ENCODE peak calls at places on chromosomes 5 and 9, in eight cellular contexts. One of them, this sample, is unnamed.
A peak's percentile ranks its signal among the peaks of the same experiment; 100 is the strongest.

GRCh38 chr5:170429014-170429413 is 39.8 kb upstream of the KCNMB1 start:
- DNase-seq in cardiac fibroblast: peak; percentile 11
- DNase-seq in cardiac muscle cell: no peak
- DNase-seq in IMR-90: no peak
- DNase-seq in neural progenitor cell: peak; percentile 31
- DNase-seq in ovary: no peak
- DNase-seq in fibroblast of mammary gland: peak; percentile 29
- DNase-seq in tibial nerve: no peak
- DNase-seq in this sample: peak; percentile 13

GRCh38 chr5:137316346-137316736 is 182.8 kb downstream of the SPOCK1 start:
- DNase-seq in cardiac muscle cell: no peak
- DNase-seq in tibial nerve: no peak
- DNase-seq in IMR-90: peak; percentile 25
- DNase-seq in fibroblast of mammary gland: peak; percentile 62
- DNase-seq in ovary: no peak
- DNase-seq in neural progenitor cell: no peak
- DNase-seq in cardiac fibroblast: peak; percentile 64
- DNase-seq in this sample: peak; percentile 41

GRCh38 chr5:151257731-151258715 is 5.0 kb downstream of the GM2A start:
- DNase-seq in cardiac fibroblast: no peak
- DNase-seq in ovary: no peak
- DNase-seq in fibroblast of mammary gland: peak; percentile 12
- DNase-seq in cardiac muscle cell: no peak
- DNase-seq in tibial nerve: no peak
- DNase-seq in IMR-90: peak; percentile 19
- DNase-seq in neural progenitor cell: no peak
- DNase-seq in this sample: peak; percentile 13

GRCh38 chr5:56327810-56328209 is 94.7 kb upstream of the ANKRD55 start:
- DNase-seq in cardiac muscle cell: peak; percentile 30
- DNase-seq in fibroblast of mammary gland: no peak
- DNase-seq in IMR-90: no peak
- DNase-seq in cardiac fibroblast: no peak
- DNase-seq in ovary: no peak
- DNase-seq in tibial nerve: no peak
- DNase-seq in neural progenitor cell: no peak
- DNase-seq in this sample: no peak

GRCh38 chr9:82923410-82924242 is 139.3 kb downstream of the RASEF start:
- DNase-seq in IMR-90: no peak
- DNase-seq in cardiac muscle cell: no peak
- DNase-seq in fibroblast of mammary gland: no peak
- DNase-seq in tibial nerve: no peak
- DNase-seq in cardiac fibroblast: no peak
- DNase-seq in ovary: no peak
- DNase-seq in neural progenitor cell: peak; percentile 43
- DNase-seq in this sample: no peak

GRCh38 chr9:96554326-96554725 is 65.3 kb downstream of the CDC14B start:
- DNase-seq in cardiac muscle cell: no peak
- DNase-seq in fibroblast of mammary gland: peak; percentile 62
- DNase-seq in IMR-90: peak; percentile 43
- DNase-seq in ovary: no peak
- DNase-seq in tibial nerve: no peak
- DNase-seq in cardiac fibroblast: peak; percentile 23
- DNase-seq in neural progenitor cell: no peak
- DNase-seq in this sample: no peak

GRCh38 chr5:174323878-174324281 is 278.4 kb downstream of the NSG2 start:
- DNase-seq in tibial nerve: no peak
- DNase-seq in neural progenitor cell: peak; percentile 89
- DNase-seq in ovary: no peak
- DNase-seq in cardiac muscle cell: peak; percentile 72
- DNase-seq in cardiac fibroblast: peak; percentile 41
- DNase-seq in IMR-90: peak; percentile 58
- DNase-seq in fibroblast of mammary gland: peak; percentile 42
- DNase-seq in this sample: peak; percentile 45

GRCh38 chr9:17322882-17323864 is 188.3 kb downstream of the CNTLN start:
- DNase-seq in IMR-90: no peak
- DNase-seq in fibroblast of mammary gland: no peak
- DNase-seq in cardiac fibroblast: no peak
- DNase-seq in neural progenitor cell: no peak
- DNase-seq in ovary: no peak
- DNase-seq in tibial nerve: no peak
- DNase-seq in cardiac muscle cell: no peak
- DNase-seq in this sample: no peak

GRCh38 chr9:127809562-127810377 is 7.1 kb downstream of the FPGS start:
- DNase-seq in IMR-90: no peak
- DNase-seq in cardiac fibroblast: peak; percentile 68
- DNase-seq in tibial nerve: no peak
- DNase-seq in fibroblast of mammary gland: no peak
- DNase-seq in neural progenitor cell: peak; percentile 87
- DNase-seq in cardiac muscle cell: peak; percentile 82
- DNase-seq in ovary: peak; percentile 56
- DNase-seq in this sample: no peak

GRCh38 chr5:17094830-17095229 is 122.6 kb upstream of the BASP1 start:
- DNase-seq in cardiac fibroblast: peak; percentile 47
- DNase-seq in cardiac muscle cell: no peak
- DNase-seq in IMR-90: peak; percentile 28
- DNase-seq in fibroblast of mammary gland: peak; percentile 47
- DNase-seq in ovary: no peak
- DNase-seq in neural progenitor cell: no peak
- DNase-seq in tibial nerve: no peak
- DNase-seq in this sample: peak; percentile 26

GRCh38 chr9:124017064-124017928 is 5.7 kb downstream of the LHX2 start:
- DNase-seq in cardiac muscle cell: no peak
- DNase-seq in fibroblast of mammary gland: no peak
- DNase-seq in ovary: no peak
- DNase-seq in IMR-90: no peak
- DNase-seq in cardiac fibroblast: no peak
- DNase-seq in tibial nerve: no peak
- DNase-seq in neural progenitor cell: peak; percentile 69
- DNase-seq in this sample: no peak

GRCh38 chr5:94361161-94361560 is 257.2 kb downstream of the KIAA0825 start:
- DNase-seq in cardiac muscle cell: no peak
- DNase-seq in cardiac fibroblast: no peak
- DNase-seq in fibroblast of mammary gland: peak; percentile 54
- DNase-seq in tibial nerve: no peak
- DNase-seq in neural progenitor cell: no peak
- DNase-seq in IMR-90: no peak
- DNase-seq in ovary: no peak
- DNase-seq in this sample: no peak

GRCh38 chr5:62354028-62354874 is 48.2 kb downstream of the KIF2A start:
- DNase-seq in tibial nerve: peak; percentile 92
- DNase-seq in ovary: no peak
- DNase-seq in IMR-90: peak; percentile 65
- DNase-seq in cardiac fibroblast: peak; percentile 73
- DNase-seq in fibroblast of mammary gland: peak; percentile 70
- DNase-seq in neural progenitor cell: peak; percentile 44
- DNase-seq in cardiac muscle cell: peak; percentile 60
- DNase-seq in this sample: peak; percentile 76

GRCh38 chr5:111453747-111454146 is 58.6 kb downstream of the STARD4 start:
- DNase-seq in ovary: no peak
- DNase-seq in tibial nerve: no peak
- DNase-seq in IMR-90: peak; percentile 74
- DNase-seq in cardiac fibroblast: peak; percentile 11
- DNase-seq in neural progenitor cell: no peak
- DNase-seq in cardiac muscle cell: no peak
- DNase-seq in fibroblast of mammary gland: peak; percentile 56
- DNase-seq in this sample: peak; percentile 15

GRCh38 chr9:38681747-38682227 is 38.1 kb downstream of the FAM240B start:
- DNase-seq in tibial nerve: no peak
- DNase-seq in fibroblast of mammary gland: peak; percentile 50
- DNase-seq in IMR-90: peak; percentile 24
- DNase-seq in neural progenitor cell: no peak
- DNase-seq in cardiac muscle cell: no peak
- DNase-seq in cardiac fibroblast: peak; percentile 63
- DNase-seq in ovary: no peak
- DNase-seq in this sample: peak; percentile 85

GRCh38 chr5:124979174-124979573 is 232.7 kb upstream of the ZNF608 start:
- DNase-seq in IMR-90: peak; percentile 24
- DNase-seq in cardiac muscle cell: peak; percentile 43
- DNase-seq in neural progenitor cell: peak; percentile 60
- DNase-seq in tibial nerve: no peak
- DNase-seq in cardiac fibroblast: no peak
- DNase-seq in ovary: no peak
- DNase-seq in fibroblast of mammary gland: no peak
- DNase-seq in this sample: no peak

GRCh38 chr5:136901-137300 is 44.9 kb downstream of the PLEKHG4B start:
- DNase-seq in fibroblast of mammary gland: no peak
- DNase-seq in cardiac fibroblast: no peak
- DNase-seq in IMR-90: no peak
- DNase-seq in tibial nerve: no peak
- DNase-seq in cardiac muscle cell: no peak
- DNase-seq in ovary: no peak
- DNase-seq in neural progenitor cell: no peak
- DNase-seq in this sample: no peak
- TF ChIP-seq CTCF in fibroblast of mammary gland: peak; percentile 7
- TF ChIP-seq CTCF in cardiac fibroblast: no peak
- TF ChIP-seq CTCF in IMR-90: no peak
- TF ChIP-seq CTCF in tibial nerve: no peak
- TF ChIP-seq CTCF in cardiac muscle cell: no peak
- TF ChIP-seq CTCF in ovary: no peak
- TF ChIP-seq CTCF in neural progenitor cell: no peak
- TF ChIP-seq CTCF in this sample: no peak

GRCh38 chr9:98231770-98232478 is 23.5 kb downstream of the TBC1D2 start:
- DNase-seq in IMR-90: peak; percentile 95
- DNase-seq in cardiac muscle cell: no peak
- DNase-seq in cardiac fibroblast: peak; percentile 91
- DNase-seq in tibial nerve: no peak
- DNase-seq in neural progenitor cell: no peak
- DNase-seq in fibroblast of mammary gland: peak; percentile 91
- DNase-seq in ovary: no peak
- DNase-seq in this sample: peak; percentile 90

GRCh38 chr9:98235126-98235525 is 20.3 kb downstream of the TBC1D2 start:
- DNase-seq in ovary: no peak
- DNase-seq in fibroblast of mammary gland: no peak
- DNase-seq in cardiac muscle cell: no peak
- DNase-seq in IMR-90: peak; percentile 58
- DNase-seq in tibial nerve: no peak
- DNase-seq in cardiac fibroblast: no peak
- DNase-seq in neural progenitor cell: no peak
- DNase-seq in this sample: no peak

GRCh38 chr9:98236881-98237487 is 18.5 kb downstream of the TBC1D2 start:
- DNase-seq in cardiac fibroblast: no peak
- DNase-seq in neural progenitor cell: no peak
- DNase-seq in IMR-90: no peak
- DNase-seq in tibial nerve: no peak
- DNase-seq in fibroblast of mammary gland: no peak
- DNase-seq in cardiac muscle cell: no peak
- DNase-seq in ovary: no peak
- DNase-seq in this sample: no peak

GRCh38 chr9:98232926-98233325 is 22.5 kb downstream of the TBC1D2 start:
- DNase-seq in fibroblast of mammary gland: no peak
- DNase-seq in ovary: no peak
- DNase-seq in tibial nerve: no peak
- DNase-seq in cardiac muscle cell: no peak
- DNase-seq in IMR-90: no peak
- DNase-seq in cardiac fibroblast: no peak
- DNase-seq in neural progenitor cell: no peak
- DNase-seq in this sample: no peak

DNA sequence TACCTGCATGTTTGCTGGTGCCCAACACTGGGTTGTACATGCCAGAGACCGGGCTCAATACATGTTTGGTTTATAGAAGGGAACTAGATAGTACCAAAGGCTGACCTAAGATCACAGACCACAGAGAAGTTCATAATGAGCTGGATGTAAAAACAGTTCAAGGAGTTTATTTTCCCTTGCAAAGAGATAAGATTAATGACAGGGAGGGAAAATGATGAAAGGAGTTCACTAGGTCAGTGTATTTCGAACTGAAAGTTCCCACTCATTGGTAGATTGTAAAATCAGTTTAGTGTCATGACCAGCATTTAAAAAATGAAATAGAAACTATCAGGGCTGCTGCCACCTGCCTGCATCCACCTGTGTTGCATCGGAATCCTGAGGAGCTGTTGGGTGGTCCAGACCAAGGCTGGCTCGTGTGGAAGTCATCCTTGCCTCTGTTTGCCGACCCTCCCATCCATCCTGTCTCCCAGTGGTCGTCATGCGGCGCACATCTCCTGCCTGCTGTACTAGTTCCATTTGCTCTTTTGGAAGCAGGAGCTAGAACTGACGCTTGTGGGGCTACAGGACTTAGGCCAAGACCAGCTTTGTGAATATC is 21.1 kb downstream of the TBC1D2 start:
- DNase-seq in ovary: no peak
- DNase-seq in fibroblast of mammary gland: no peak
- DNase-seq in cardiac muscle cell: no peak
- DNase-seq in neural progenitor cell: no peak
- DNase-seq in cardiac fibroblast: no peak
- DNase-seq in IMR-90: no peak
- DNase-seq in tibial nerve: no peak
- DNase-seq in this sample: no peak
- TF ChIP-seq CTCF in ovary: no peak
- TF ChIP-seq CTCF in fibroblast of mammary gland: no peak
- TF ChIP-seq CTCF in cardiac muscle cell: peak; percentile 7
- TF ChIP-seq CTCF in neural progenitor cell: peak; percentile 18
- TF ChIP-seq CTCF in cardiac fibroblast: no peak
- TF ChIP-seq CTCF in IMR-90: no peak
- TF ChIP-seq CTCF in tibial nerve: no peak
- TF ChIP-seq CTCF in this sample: peak; percentile 5

GRCh38 chr9:72691671-72692070 is 170.3 kb downstream of the TMC1 start:
- DNase-seq in fibroblast of mammary gland: peak; percentile 8
- DNase-seq in tibial nerve: no peak
- DNase-seq in IMR-90: no peak
- DNase-seq in neural progenitor cell: no peak
- DNase-seq in cardiac fibroblast: no peak
- DNase-seq in cardiac muscle cell: no peak
- DNase-seq in ovary: no peak
- DNase-seq in this sample: no peak
- TF ChIP-seq CTCF in fibroblast of mammary gland: no peak
- TF ChIP-seq CTCF in tibial nerve: no peak
- TF ChIP-seq CTCF in IMR-90: no peak
- TF ChIP-seq CTCF in neural progenitor cell: no peak
- TF ChIP-seq CTCF in cardiac fibroblast: no peak
- TF ChIP-seq CTCF in cardiac muscle cell: no peak
- TF ChIP-seq CTCF in ovary: no peak
- TF ChIP-seq CTCF in this sample: no peak

GRCh38 chr9:72905514-72906480 is 47.1 kb downstream of the ALDH1A1 start:
- DNase-seq in tibial nerve: no peak
- DNase-seq in IMR-90: no peak
- DNase-seq in cardiac fibroblast: no peak
- DNase-seq in ovary: no peak
- DNase-seq in cardiac muscle cell: no peak
- DNase-seq in fibroblast of mammary gland: no peak
- DNase-seq in neural progenitor cell: no peak
- DNase-seq in this sample: no peak

GRCh38 chr9:72909428-72909827 is 43.4 kb downstream of the ALDH1A1 start:
- DNase-seq in ovary: no peak
- DNase-seq in cardiac muscle cell: no peak
- DNase-seq in fibroblast of mammary gland: no peak
- DNase-seq in IMR-90: no peak
- DNase-seq in neural progenitor cell: no peak
- DNase-seq in cardiac fibroblast: no peak
- DNase-seq in tibial nerve: no peak
- DNase-seq in this sample: no peak

GRCh38 chr9:72904267-72905093 is 48.4 kb downstream of the ALDH1A1 start:
- DNase-seq in neural progenitor cell: no peak
- DNase-seq in fibroblast of mammary gland: no peak
- DNase-seq in tibial nerve: no peak
- DNase-seq in IMR-90: no peak
- DNase-seq in cardiac fibroblast: no peak
- DNase-seq in ovary: no peak
- DNase-seq in cardiac muscle cell: no peak
- DNase-seq in this sample: no peak

GRCh38 chr9:72906810-72907209 is 46.0 kb downstream of the ALDH1A1 start:
- DNase-seq in fibroblast of mammary gland: no peak
- DNase-seq in neural progenitor cell: no peak
- DNase-seq in ovary: no peak
- DNase-seq in cardiac fibroblast: no peak
- DNase-seq in cardiac muscle cell: no peak
- DNase-seq in IMR-90: no peak
- DNase-seq in tibial nerve: no peak
- DNase-seq in this sample: no peak

GRCh38 chr9:72907421-72907820 is 45.4 kb downstream of the ALDH1A1 start:
- DNase-seq in ovary: no peak
- DNase-seq in fibroblast of mammary gland: no peak
- DNase-seq in cardiac fibroblast: no peak
- DNase-seq in IMR-90: no peak
- DNase-seq in cardiac muscle cell: no peak
- DNase-seq in tibial nerve: no peak
- DNase-seq in neural progenitor cell: no peak
- DNase-seq in this sample: peak; percentile 8
- TF ChIP-seq CTCF in ovary: no peak
- TF ChIP-seq CTCF in fibroblast of mammary gland: no peak
- TF ChIP-seq CTCF in cardiac fibroblast: no peak
- TF ChIP-seq CTCF in IMR-90: no peak
- TF ChIP-seq CTCF in cardiac muscle cell: no peak
- TF ChIP-seq CTCF in tibial nerve: no peak
- TF ChIP-seq CTCF in neural progenitor cell: no peak
- TF ChIP-seq CTCF in this sample: no peak